ENCODE peak calls at places on chromosome 13, in seven cellular contexts. G, H, E, L, N, K and Y are unnamed samples.

GRCh38 chr13:45807520-45808099 is 43.9 kb downstream of the SIAH3 start:
- DNase-seq in G (peak), H (no peak), E (no peak), L (peak), N (peak), K (peak), Y (peak)

GRCh38 chr13:77516342-77516789 is 19.1 kb upstream of the SCEL start:
- DNase-seq in G (no peak), H (no peak), E (no peak), L (no peak), N (peak), K (no peak), Y (peak)

GRCh38 chr13:43298799-43299198 is 275.4 kb downstream of the DNAJC15 start:
- DNase-seq in G (no peak), H (no peak), E (no peak), L (no peak), N (no peak), K (no peak), Y (no peak)

GRCh38 chr13:83024955-83025594 is 857.2 kb downstream of the SLITRK1 start:
- DNase-seq in G (no peak), H (no peak), E (no peak), L (no peak), N (peak), K (no peak), Y (no peak)

GRCh38 chr13:41713405-41713804 is 247.5 kb downstream of the VWA8 start:
- DNase-seq in G (no peak), H (no peak), E (no peak), L (no peak), N (no peak), K (no peak), Y (no peak)

GRCh38 chr13:49097374-49097773 is 121.7 kb downstream of the FNDC3A start:
- DNase-seq in G (no peak), H (no peak), E (no peak), L (no peak), N (peak), K (no peak), Y (peak)

GRCh38 chr13:48334534-48335127 is 31.1 kb downstream of the RB1 start:
- DNase-seq in G (no peak), H (no peak), E (no peak), L (no peak), N (peak), K (no peak), Y (peak)

GRCh38 chr13:66424417-66424816 is 805.7 kb downstream of the PCDH9 start:
- DNase-seq in G (no peak), H (no peak), E (no peak), L (no peak), N (peak), K (no peak), Y (peak)

GRCh38 chr13:40208517-40208916 is 457.9 kb downstream of the FOXO1 start:
- DNase-seq in G (no peak), H (peak), E (no peak), L (no peak), N (no peak), K (no peak), Y (no peak)

GRCh38 chr13:86881390-86881789 is 789.8 kb upstream of the SLITRK5 start:
- DNase-seq in G (no peak), H (no peak), E (no peak), L (no peak), N (no peak), K (no peak), Y (no peak)

GRCh38 chr13:20118268-20119140 is 42.3 kb downstream of the GJA3 start:
- DNase-seq in G (peak), H (peak), E (peak), L (peak), N (peak), K (peak), Y (peak)

GRCh38 chr13:78586706-78587105 is 16.6 kb downstream of the POU4F1 start:
- DNase-seq in G (no peak), H (no peak), E (no peak), L (no peak), N (no peak), K (no peak), Y (no peak)

GRCh38 chr13:113366031-113366588 is 2.2 kb upstream of the GRTP1 start:
- DNase-seq in G (peak), H (no peak), E (peak), L (no peak), N (no peak), K (no peak), Y (no peak)

GRCh38 chr13:20492641-20493040 is 33.0 kb downstream of the CRYL1 start:
- DNase-seq in G (no peak), H (no peak), E (no peak), L (no peak), N (peak), K (no peak), Y (peak)

GRCh38 chr13:34361528-34361927 is 543.6 kb downstream of the RFC3 start:
- DNase-seq in G (no peak), H (no peak), E (no peak), L (no peak), N (peak), K (no peak), Y (peak)

GRCh38 chr13:101291216-101291615 is 125.1 kb downstream of the NALCN start:
- DNase-seq in G (no peak), H (no peak), E (no peak), L (no peak), N (no peak), K (no peak), Y (no peak)

GRCh38 chr13:48514776-48515175 is 18.1 kb downstream of the RCBTB2 start:
- DNase-seq in G (no peak), H (no peak), E (no peak), L (no peak), N (no peak), K (no peak), Y (no peak)

GRCh38 chr13:19764237-19764636 is 18.5 kb downstream of the PSPC1 start:
- DNase-seq in G (no peak), H (no peak), E (no peak), L (no peak), N (no peak), K (no peak), Y (no peak)

GRCh38 chr13:26558074-26558805 is 757 bp downstream of the WASF3 start:
- DNase-seq in G (no peak), H (no peak), E (peak), L (peak), N (peak), K (peak), Y (peak)

GRCh38 chr13:69324109-69324886 is 783.3 kb upstream of the ATXN8OS start:
- DNase-seq in G (no peak), H (no peak), E (no peak), L (no peak), N (no peak), K (no peak), Y (peak)

GRCh38 chr13:73623281-73623680 is 510.9 kb downstream of the KLF12 start:
- DNase-seq in G (no peak), H (no peak), E (no peak), L (no peak), N (no peak), K (no peak), Y (no peak)

GRCh38 chr13:73625562-73626339 is 508.5 kb downstream of the KLF12 start:
- DNase-seq in G (no peak), H (no peak), E (no peak), L (no peak), N (no peak), K (no peak), Y (no peak)

GRCh38 chr13:73618275-73618865 is 515.8 kb downstream of the KLF12 start:
- DNase-seq in G (peak), H (no peak), E (no peak), L (no peak), N (no peak), K (peak), Y (no peak)

GRCh38 chr13:73622375-73622774 is 511.8 kb downstream of the KLF12 start:
- DNase-seq in G (no peak), H (no peak), E (no peak), L (no peak), N (no peak), K (no peak), Y (no peak)
- H3K4me3 ChIP-seq in G (no peak), H (no peak), E (no peak), L (no peak), N (no peak), K (no peak), Y (no peak)

GRCh38 chr13:74850893-74851292 is 631.1 kb downstream of the TBC1D4 start:
- DNase-seq in G (no peak), H (no peak), E (no peak), L (no peak), N (no peak), K (no peak), Y (no peak)
- TF ChIP-seq CTCF in G (no peak), H (no peak), E (no peak), L (no peak), N (no peak), K (no peak), Y (no peak)

GRCh38 chr13:94232161-94232560 is 247.3 kb downstream of the DCT start:
- DNase-seq in G (no peak), H (no peak), E (no peak), L (peak), N (no peak), K (no peak), Y (no peak)
- H3K4me3 ChIP-seq in G (no peak), H (no peak), E (no peak), L (no peak), N (no peak), K (no peak), Y (no peak)

GRCh38 chr13:31824705-31825512 is 85.6 kb downstream of the RXFP2 start:
- DNase-seq in G (no peak), H (no peak), E (no peak), L (no peak), N (peak), K (no peak), Y (peak)
- TF ChIP-seq CTCF in G (no peak), H (no peak), E (peak), L (no peak), N (no peak), K (no peak), Y (peak)

GRCh38 chr13:32427852-32428580 is at the start of gene N4BP2L1:
- DNase-seq in G (peak), H (peak), E (peak), L (peak), N (peak), K (peak), Y (peak)

GRCh38 chr13:32428581-32429072 is 697 bp upstream of the N4BP2L1 start:
- DNase-seq in G (no peak), H (peak), E (no peak), L (no peak), N (no peak), K (peak), Y (no peak)

GRCh38 chr13:32425158-32425557 is 2.8 kb downstream of the N4BP2L1 start:
- DNase-seq in G (no peak), H (no peak), E (no peak), L (no peak), N (no peak), K (no peak), Y (no peak)

GRCh38 chr13:32426191-32426980 is 1.5 kb downstream of the N4BP2L1 start:
- DNase-seq in G (no peak), H (peak), E (no peak), L (peak), N (peak), K (peak), Y (no peak)

GRCh38 chr13:32426981-32427851 is 714 bp downstream of the N4BP2L1 start:
- DNase-seq in G (peak), H (peak), E (peak), L (peak), N (peak), K (peak), Y (peak)
- H3K4me3 ChIP-seq in G (peak), H (peak), E (peak), L (peak), N (peak), K (peak), Y (peak)

DNA sequence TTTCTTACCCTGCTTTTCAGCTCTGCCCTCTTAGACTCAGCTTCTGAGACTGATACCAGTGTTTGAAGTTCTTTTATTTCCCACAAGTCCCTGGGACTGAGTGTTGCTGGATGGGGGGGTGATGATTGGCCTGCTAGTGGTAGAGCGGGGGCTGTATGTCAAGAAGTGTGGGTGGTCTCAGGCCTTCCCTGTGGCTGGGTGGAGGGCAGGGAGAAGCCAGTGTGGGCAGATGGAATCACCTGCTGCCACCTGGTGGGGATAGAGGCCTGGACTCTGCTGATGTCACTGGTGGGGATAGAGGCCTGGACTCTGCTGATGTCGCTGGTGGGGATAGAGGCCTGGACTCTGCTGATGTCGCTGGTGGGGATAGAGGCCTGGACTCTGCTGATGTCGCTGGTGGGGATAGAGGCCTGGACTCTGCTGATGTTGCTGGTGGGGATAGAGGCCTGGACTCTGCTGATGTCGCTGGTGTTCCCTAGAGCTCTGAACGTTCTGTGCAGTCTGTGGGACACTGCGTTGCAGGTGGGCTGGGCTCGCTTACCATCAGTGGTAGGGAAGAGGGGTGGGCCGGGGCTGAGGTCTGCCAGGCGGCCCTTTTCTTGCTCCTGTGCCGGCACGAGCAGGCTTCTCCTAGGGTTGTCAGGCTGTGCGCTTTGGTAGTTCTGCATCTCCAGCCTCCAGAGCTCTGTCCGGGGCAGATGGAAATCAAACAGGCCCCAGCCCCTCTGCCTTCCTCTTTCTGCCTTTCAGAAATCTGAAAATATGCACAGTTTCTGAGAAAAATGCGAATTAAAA is 101.3 kb downstream of the ARHGEF7 start:
- DNase-seq in G (peak), H (peak), E (no peak), L (no peak), N (peak), K (no peak), Y (peak)
- TF ChIP-seq CTCF in G (peak), H (no peak), E (peak), L (peak), N (peak), K (no peak), Y (peak)

GRCh38 chr13:98142427-98143156 is at the start of gene FARP1:
- DNase-seq in G (peak), H (no peak), E (peak), L (peak), N (peak), K (peak), Y (peak)

GRCh38 chr13:98141938-98142426 is 912 bp upstream of the FARP1 start:
- DNase-seq in G (peak), H (no peak), E (no peak), L (peak), N (no peak), K (peak), Y (no peak)

GRCh38 chr13:98141091-98141490 is 1.8 kb upstream of the FARP1 start:
- DNase-seq in G (no peak), H (no peak), E (no peak), L (no peak), N (no peak), K (no peak), Y (no peak)

GRCh38 chr13:98143157-98143553 is 261 bp downstream of the FARP1 start:
- DNase-seq in G (no peak), H (no peak), E (peak), L (peak), N (no peak), K (peak), Y (no peak)

DNA sequence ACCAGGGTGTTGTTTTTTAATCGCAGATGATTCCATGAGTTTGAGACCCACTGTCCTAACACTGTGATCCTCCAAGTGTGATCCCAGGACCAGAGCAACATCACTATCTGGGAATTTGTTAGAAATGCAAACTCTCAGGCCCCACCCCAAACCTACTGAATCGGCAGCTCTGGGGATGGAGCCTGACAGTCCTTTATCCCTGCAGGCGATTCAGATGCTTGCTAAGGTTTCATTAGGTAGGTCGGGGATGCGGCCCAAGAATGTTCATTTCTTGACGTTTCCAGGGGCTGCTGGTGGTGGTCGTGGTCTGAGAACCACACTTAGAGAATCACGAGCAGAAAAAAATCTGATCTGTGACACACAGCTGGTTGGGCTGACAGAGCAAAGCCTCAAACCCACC is 1.4 kb upstream of the FARP1 start:
- DNase-seq in G (no peak), H (no peak), E (no peak), L (no peak), N (no peak), K (no peak), Y (no peak)
- H3K4me3 ChIP-seq in G (no peak), H (no peak), E (no peak), L (no peak), N (no peak), K (no peak), Y (no peak)

GRCh38 chr13:102742506-102742905 is 31.1 kb downstream of the TEX30 start:
- DNase-seq in G (no peak), H (no peak), E (no peak), L (no peak), N (no peak), K (no peak), Y (no peak)
- TF ChIP-seq CTCF in G (no peak), H (no peak), E (no peak), L (no peak), N (no peak), K (no peak), Y (no peak)